ENCODE peak calls at places on chromosomes 12 and 14, in ten cellular contexts. U, T, P, A, M, L, I, H, Y and E are unnamed samples.

GRCh38 chr12:24898606-24899005 is 50.3 kb downstream of the BCAT1 start:
- DNase-seq in Y (no peak), L (no peak), P (no peak), U (no peak), M (no peak), I (no peak), A (no peak), T (no peak), H (no peak), E (no peak)

GRCh38 chr12:57626111-57626928 is 6.7 kb downstream of the B4GALNT1 start:
- DNase-seq in I (no peak), A (peak; percentile 52), U (no peak), H (no peak), Y (no peak), P (no peak), M (no peak), T (no peak), L (no peak), E (no peak)

GRCh38 chr12:8780389-8780788 is 42.0 kb upstream of the A2ML1 start:
- DNase-seq in Y (no peak), H (no peak), L (peak; percentile 51), T (no peak), M (no peak), I (peak; percentile 21), P (peak; percentile 44), A (no peak), U (no peak), E (no peak)

GRCh38 chr14:45893127-45893526 is 640.1 kb upstream of the MIS18BP1 start:
- DNase-seq in T (no peak), H (no peak), I (no peak), Y (no peak), M (no peak), A (no peak), P (no peak), U (no peak), L (no peak), E (no peak)

GRCh38 chr12:125492354-125493270 is 427.4 kb downstream of the AACS start:
- DNase-seq in I (no peak), H (no peak), A (no peak), U (no peak), P (no peak), T (no peak), Y (no peak), M (no peak), L (no peak), E (no peak)

GRCh38 chr12:95882873-95883272 is 24.1 kb downstream of the SNRPF start:
- DNase-seq in H (no peak), Y (no peak), M (no peak), A (no peak), P (no peak), L (no peak), I (no peak), T (no peak), U (no peak), E (no peak)

GRCh38 chr14:44966601-44967336 is 4.8 kb downstream of the TOGARAM1 start:
- DNase-seq in L (no peak), P (no peak), T (no peak), M (no peak), U (no peak), I (no peak), H (no peak), Y (no peak), A (no peak), E (no peak)

GRCh38 chr12:77847665-77848431 is 17.2 kb downstream of the NAV3 start:
- DNase-seq in U (no peak), M (no peak), I (no peak), T (no peak), A (no peak), Y (no peak), P (peak; percentile 82), L (peak; percentile 90), H (no peak), E (no peak)

GRCh38 chr12:92065018-92065499 is 80.6 kb downstream of the BTG1 start:
- DNase-seq in U (peak; percentile 81), M (no peak), P (peak; percentile 61), T (no peak), I (peak; percentile 34), L (no peak), A (no peak), Y (no peak), H (peak; percentile 31), E (no peak)

GRCh38 chr14:41607119-41607785 is 576 bp downstream of the LRFN5 start:
- DNase-seq in L (no peak), Y (no peak), M (no peak), T (no peak), P (no peak), U (no peak), H (no peak), A (no peak), I (no peak), E (no peak)

GRCh38 chr14:50023671-50024490 is 92.5 kb downstream of the VCPKMT start:
- DNase-seq in M (no peak), Y (no peak), A (no peak), I (peak; percentile 68), T (peak; percentile 60), U (no peak), P (peak; percentile 89), H (peak; percentile 50), L (no peak), E (no peak)

GRCh38 chr12:113961921-113962710 is 4.0 kb downstream of the RBM19 start:
- DNase-seq in A (no peak), M (no peak), I (no peak), U (no peak), L (no peak), P (peak; percentile 72), H (no peak), Y (no peak), T (no peak), E (no peak)

DNA sequence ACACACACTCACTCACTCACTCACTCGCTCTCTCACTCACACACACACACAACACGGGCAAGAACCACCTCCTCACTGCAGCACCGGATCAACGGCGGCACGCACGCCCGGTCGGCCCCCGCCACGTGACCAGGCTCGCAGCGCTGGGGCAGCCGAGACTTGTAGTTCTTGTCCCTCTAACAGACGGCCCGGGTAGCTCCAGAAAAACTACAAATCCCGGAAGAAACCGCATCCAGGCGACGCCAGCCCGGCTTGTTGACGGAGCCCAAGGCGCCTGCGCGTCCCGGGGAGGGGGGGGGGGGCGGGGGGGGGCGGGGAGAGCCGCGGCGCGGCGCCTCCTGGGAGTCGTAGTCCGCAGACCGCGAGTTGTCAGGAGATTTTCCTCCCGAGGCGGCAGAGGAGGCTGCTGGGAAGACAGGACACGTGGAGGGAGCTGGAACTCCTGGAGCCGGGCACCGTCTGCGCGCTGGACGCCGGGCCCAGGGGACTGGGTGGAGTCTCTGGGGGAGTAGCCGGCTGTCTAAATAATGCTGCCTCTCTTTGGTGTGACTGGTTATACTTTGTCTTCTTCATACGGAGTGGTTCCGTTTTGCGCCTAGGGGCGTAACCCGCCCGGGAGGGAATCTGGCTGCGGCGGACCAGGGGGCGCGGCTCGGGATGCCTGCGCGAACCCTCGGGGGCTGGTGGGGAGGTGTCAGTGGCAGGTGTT is at the start of gene MAX:
- DNase-seq in M (peak; percentile 98), A (peak; percentile 99), U (peak; percentile 97), I (peak; percentile 96), P (peak; percentile 98), L (peak; percentile 99), T (peak; percentile 99), Y (peak; percentile 92), H (peak; percentile 96), E (peak; percentile 90)
- TF ChIP-seq POLR2A in M (peak; percentile 61), A (peak; percentile 83), U (peak; percentile 38), I (peak; percentile 65), P (peak; percentile 76), L (peak; percentile 65), T (peak; percentile 93), Y (peak; percentile 19), H (peak; percentile 89), E (peak; percentile 86)

DNA sequence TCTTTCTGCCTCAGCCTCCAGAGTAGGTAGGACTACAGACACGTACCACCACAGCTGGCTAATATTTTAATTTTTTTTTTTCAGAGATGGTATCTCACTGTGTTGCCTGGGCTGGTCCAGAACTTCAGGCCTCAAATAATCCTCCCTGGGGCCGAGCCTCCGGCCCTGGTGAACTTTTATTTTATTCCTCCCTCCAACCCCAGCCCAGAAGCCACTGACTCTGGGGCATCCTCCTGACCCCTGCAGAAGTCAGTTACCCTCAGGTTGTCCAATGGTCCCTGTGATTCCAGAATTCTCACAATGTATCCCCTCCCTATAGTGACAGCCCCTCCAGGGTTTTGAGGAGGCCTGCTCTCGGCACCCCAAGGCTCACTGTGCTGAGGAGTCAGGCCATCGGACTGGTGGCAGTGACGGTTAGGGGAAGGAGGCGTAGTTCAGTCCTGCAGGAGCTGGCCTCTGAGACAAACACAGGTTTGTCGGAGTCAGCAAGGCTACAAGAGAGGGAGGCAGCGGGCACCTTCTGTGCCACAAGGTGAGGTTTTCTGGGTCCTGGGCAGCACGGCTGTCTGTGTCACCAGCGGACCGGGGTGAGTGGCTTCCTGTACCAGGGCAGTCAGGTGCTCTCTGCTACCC is 19.4 kb upstream of the FIGNL2 start:
- DNase-seq in P (no peak), L (no peak), I (no peak), M (no peak), Y (no peak), H (no peak), A (no peak), U (no peak), T (no peak), E (no peak)
- TF ChIP-seq POLR2A in P (no peak), L (no peak), I (no peak), M (no peak), Y (no peak), H (no peak), A (no peak), U (no peak), T (no peak), E (no peak)

GRCh38 chr12:53079226-53080117 is at the start of gene SPRYD3:
- DNase-seq in L (peak; percentile 98), P (peak; percentile 96), T (peak; percentile 98), M (peak; percentile 98), A (peak; percentile 96), U (peak; percentile 97), Y (peak; percentile 94), I (peak; percentile 100), H (peak; percentile 98), E (peak; percentile 100)
- TF ChIP-seq POLR2A in L (peak; percentile 98), P (peak; percentile 94), T (peak; percentile 74), M (peak; percentile 79), A (peak; percentile 91), U (peak; percentile 90), Y (no peak), I (peak; percentile 99), H (peak; percentile 86), E (peak; percentile 89)

GRCh38 chr14:103629503-103630121 is 601 bp downstream of the KLC1 start:
- DNase-seq in Y (no peak), T (peak; percentile 47), M (peak; percentile 55), H (peak; percentile 56), U (peak; percentile 44), I (peak; percentile 43), L (no peak), P (no peak), A (peak; percentile 75), E (peak; percentile 73)

GRCh38 chr14:103626150-103626850 is 2.7 kb upstream of the KLC1 start:
- DNase-seq in I (no peak), L (no peak), U (no peak), P (no peak), H (no peak), A (no peak), Y (no peak), M (no peak), T (no peak), E (no peak)

GRCh38 chr14:103628684-103629502 is at the start of gene KLC1:
- DNase-seq in L (peak; percentile 69), H (peak; percentile 89), I (peak; percentile 71), Y (no peak), A (peak; percentile 89), T (peak; percentile 80), M (peak; percentile 85), U (peak; percentile 84), P (peak; percentile 54), E (peak; percentile 80)

GRCh38 chr14:103627073-103628025 is 1.7 kb upstream of the KLC1 start:
- DNase-seq in I (no peak), M (no peak), T (no peak), P (no peak), A (no peak), H (no peak), L (no peak), Y (no peak), U (no peak), E (no peak)

GRCh38 chr14:103628221-103628683 is 759 bp upstream of the KLC1 start:
- DNase-seq in U (peak; percentile 68), Y (no peak), A (peak; percentile 89), H (peak; percentile 71), I (peak; percentile 72), P (peak; percentile 79), M (peak; percentile 69), T (peak; percentile 84), L (peak; percentile 72), E (no peak)
- TF ChIP-seq POLR2A in U (peak; percentile 24), Y (peak; percentile 53), A (peak; percentile 64), H (no peak), I (peak; percentile 74), P (peak; percentile 75), M (no peak), T (peak; percentile 50), L (no peak), E (peak; percentile 43)